ENCODE peak calls at places on chromosomes 5 and 9, in eight cellular contexts. U is fibroblast of lung, W is tibial artery, N is neural crest cell, I is H9, C is cardiac fibroblast, D is fibroblast of the aortic adventitia, S is heart left ventricle. P is an unnamed sample.

GRCh38 chr9:105912868-105913516 is 218.7 kb downstream of the TMEM38B start:
- DNase-seq in U (no peak), W (no peak), N (no peak), I (no peak), C (no peak), D (no peak), S (no peak), P (peak; percentile 45)

GRCh38 chr9:3960661-3961144 is 339.2 kb downstream of the GLIS3 start:
- DNase-seq in U (peak; percentile 77), W (no peak), N (no peak), I (no peak), C (peak; percentile 27), D (peak; percentile 48), S (no peak), P (peak; percentile 90)

GRCh38 chr9:93941493-93941892 is 13.7 kb downstream of the BARX1 start:
- DNase-seq in U (no peak), W (no peak), N (no peak), I (no peak), C (no peak), D (no peak), S (no peak), P (no peak)

GRCh38 chr5:118698774-118699173 is 289.6 kb downstream of the DTWD2 start:
- DNase-seq in U (no peak), W (no peak), N (no peak), I (peak; percentile 71), C (no peak), D (no peak), S (no peak), P (no peak)

GRCh38 chr9:130254753-130255637 is 10.6 kb upstream of the HMCN2 start:
- DNase-seq in U (no peak), W (peak; percentile 7), N (no peak), I (no peak), C (no peak), D (no peak), S (no peak), P (no peak)

GRCh38 chr9:95516736-95517558 is at the start of gene PTCH1:
- DNase-seq in U (peak; percentile 68), W (no peak), N (peak; percentile 63), I (peak; percentile 70), C (peak; percentile 69), D (peak; percentile 53), S (peak; percentile 51), P (peak; percentile 52)

GRCh38 chr5:72848474-72849428 is 32.3 kb downstream of the TNPO1 start:
- DNase-seq in U (no peak), W (peak; percentile 42), N (peak; percentile 66), I (no peak), C (peak; percentile 50), D (no peak), S (peak; percentile 62), P (no peak)

GRCh38 chr5:16721151-16722102 is 104.6 kb upstream of the RETREG1 start:
- DNase-seq in U (no peak), W (no peak), N (no peak), I (no peak), C (no peak), D (no peak), S (no peak), P (no peak)

GRCh38 chr9:2727966-2728613 is 10.8 kb downstream of the KCNV2 start:
- DNase-seq in U (peak; percentile 80), W (no peak), N (peak; percentile 18), I (no peak), C (peak; percentile 87), D (peak; percentile 74), S (peak; percentile 45), P (peak; percentile 78)

GRCh38 chr5:160506006-160507004 is 84.7 kb downstream of the PTTG1 start:
- DNase-seq in U (peak; percentile 61), W (peak; percentile 38), N (peak; percentile 27), I (peak; percentile 62), C (peak; percentile 71), D (peak; percentile 64), S (peak; percentile 57), P (peak; percentile 32)

DNA sequence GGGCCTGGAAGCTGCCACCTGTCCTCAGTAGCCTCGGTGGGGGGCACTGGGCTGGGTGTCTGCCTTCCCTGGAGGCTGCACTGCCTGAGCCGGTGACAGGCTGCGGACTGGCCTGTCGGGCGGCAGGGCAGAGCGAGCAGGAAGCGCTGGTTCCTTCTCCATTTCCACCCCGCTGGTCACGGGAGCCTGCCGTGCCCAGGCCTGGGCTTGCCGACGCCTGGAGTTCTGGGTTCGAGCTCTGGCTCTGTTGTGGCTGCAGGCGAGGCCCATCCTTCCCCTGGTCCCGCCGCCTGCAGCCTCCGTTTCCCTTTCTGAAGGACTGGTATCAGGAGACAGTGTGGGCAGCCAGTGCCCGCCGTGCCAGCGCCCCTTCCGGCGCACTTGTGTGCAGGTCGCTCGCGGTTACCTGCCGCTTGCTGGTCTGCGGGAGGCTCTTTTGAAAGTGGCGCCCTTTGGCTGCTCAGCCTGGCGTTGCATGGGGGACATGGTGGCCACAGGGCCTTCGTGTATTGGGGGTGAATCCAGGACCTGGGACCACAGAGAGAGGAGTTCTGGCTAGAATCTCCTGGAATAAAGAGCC is 34.0 kb downstream of the RXRA start:
- DNase-seq in U (no peak), W (no peak), N (no peak), I (no peak), C (no peak), D (no peak), S (no peak), P (no peak)
- TF ChIP-seq CTCF in U (no peak), W (no peak), N (no peak), I (no peak), C (no peak), D (no peak), S (no peak), P (no peak)

GRCh38 chr9:99936947-99937587 is 30.6 kb downstream of the STX17 start:
- DNase-seq in U (no peak), W (no peak), N (no peak), I (no peak), C (no peak), D (no peak), S (no peak), P (no peak)
- TF ChIP-seq CTCF in U (no peak), W (no peak), N (no peak), I (no peak), C (no peak), D (no peak), S (no peak), P (no peak)

GRCh38 chr5:84397385-84397784 is 12.7 kb upstream of the EDIL3 start:
- DNase-seq in U (no peak), W (no peak), N (no peak), I (no peak), C (no peak), D (no peak), S (no peak), P (no peak)

GRCh38 chr5:84392836-84393235 is 8.2 kb upstream of the EDIL3 start:
- DNase-seq in U (no peak), W (no peak), N (no peak), I (no peak), C (no peak), D (no peak), S (no peak), P (no peak)

GRCh38 chr5:84393969-84394368 is 9.3 kb upstream of the EDIL3 start:
- DNase-seq in U (peak; percentile 79), W (peak; percentile 37), N (no peak), I (no peak), C (peak; percentile 64), D (peak; percentile 86), S (no peak), P (peak; percentile 84)
- TF ChIP-seq CTCF in U (no peak), W (peak; percentile 8), N (peak; percentile 24), I (peak; percentile 35), C (no peak), D (no peak), S (no peak), P (no peak)

GRCh38 chr9:114389612-114390368 is 2.0 kb upstream of the AKNA start:
- DNase-seq in U (no peak), W (no peak), N (no peak), I (no peak), C (no peak), D (no peak), S (no peak), P (no peak)
- TF ChIP-seq CTCF in U (no peak), W (no peak), N (no peak), I (no peak), C (no peak), D (no peak), S (no peak), P (no peak)

DNA sequence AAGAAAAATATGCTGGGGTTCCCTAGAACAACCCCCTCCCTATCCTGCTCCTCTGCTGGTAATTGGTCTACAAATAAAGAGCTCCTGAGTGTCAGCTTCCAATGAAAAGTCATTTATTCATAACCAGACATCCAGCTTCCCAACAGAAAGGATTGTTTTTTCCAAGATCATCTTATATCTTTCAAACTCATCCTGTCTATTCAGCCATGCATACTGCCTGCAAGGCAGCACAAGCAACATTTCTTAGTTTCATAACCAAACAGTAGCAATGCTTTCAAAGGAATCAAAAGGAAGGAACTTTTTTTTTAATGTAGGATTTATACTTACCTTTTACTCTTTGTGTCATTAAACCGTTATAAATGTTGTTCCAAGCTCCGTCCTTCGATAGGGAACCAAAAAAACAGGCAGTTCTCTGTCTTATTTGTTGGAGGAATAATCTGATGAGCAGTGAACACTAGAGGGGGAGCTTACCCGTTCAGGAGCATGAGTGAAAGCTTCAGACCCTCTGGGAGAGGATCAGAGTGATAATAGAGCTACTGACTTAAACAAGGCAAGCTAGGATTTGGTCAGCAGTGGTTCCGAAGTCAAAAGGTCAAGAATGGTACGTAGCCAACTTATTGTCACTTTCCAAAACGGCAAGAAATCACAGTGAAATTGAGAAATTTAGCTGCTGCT is 893.1 kb downstream of the NR2F1-AS1 start:
- DNase-seq in U (peak; percentile 87), W (no peak), N (peak; percentile 15), I (peak; percentile 24), C (peak; percentile 73), D (peak; percentile 53), S (no peak), P (peak; percentile 79)
- TF ChIP-seq CTCF in U (peak; percentile 72), W (no peak), N (peak; percentile 51), I (peak; percentile 55), C (peak; percentile 50), D (peak; percentile 43), S (peak; percentile 38), P (peak; percentile 61)

GRCh38 chr9:34145165-34145564 is 18.7 kb upstream of the DCAF12 start:
- DNase-seq in U (no peak), W (no peak), N (no peak), I (no peak), C (peak; percentile 15), D (peak; percentile 21), S (no peak), P (peak; percentile 16)

GRCh38 chr9:34134521-34134920 is 8.0 kb upstream of the DCAF12 start:
- DNase-seq in U (no peak), W (no peak), N (no peak), I (no peak), C (no peak), D (no peak), S (no peak), P (no peak)

GRCh38 chr9:34143116-34143515 is 16.6 kb upstream of the DCAF12 start:
- DNase-seq in U (no peak), W (no peak), N (no peak), I (no peak), C (no peak), D (no peak), S (no peak), P (no peak)

GRCh38 chr9:34140853-34141252 is 14.4 kb upstream of the DCAF12 start:
- DNase-seq in U (no peak), W (no peak), N (no peak), I (no peak), C (no peak), D (peak; percentile 41), S (no peak), P (no peak)

GRCh38 chr9:34139477-34140146 is 13.1 kb upstream of the DCAF12 start:
- DNase-seq in U (peak; percentile 95), W (peak; percentile 67), N (no peak), I (no peak), C (peak; percentile 98), D (peak; percentile 97), S (peak; percentile 72), P (peak; percentile 87)
- TF ChIP-seq CTCF in U (peak; percentile 38), W (peak; percentile 24), N (no peak), I (peak; percentile 40), C (peak; percentile 42), D (peak; percentile 62), S (peak; percentile 61), P (peak; percentile 49)

P was measured in fibroblast of mammary gland.